ENCODE peak calls at places on chromosome 2, in eight cellular contexts. U is stomach, D is ovary, L is heart left ventricle, N is body of pancreas, K is cardiac muscle cell, E is gastrocnemius medialis, I is lung. S is an unnamed sample. For H3K4me1, the result is how much of the 10 kb centered on the place peaks cover.

GRCh38 chr2:48315847-48316194 is 214.1 kb upstream of the STON1 start:
- DNase-seq in N (peak), U (no peak), D (no peak), L (no peak), K (peak), E (no peak), I (no peak), S (peak)

GRCh38 chr2:75292826-75293225 is 93.5 kb upstream of the TACR1 start:
- DNase-seq in L (no peak), E (no peak), I (no peak), K (no peak), U (no peak), D (no peak), N (no peak), S (peak)

GRCh38 chr2:137952586-137953129 is 11.6 kb upstream of the HNMT start:
- DNase-seq in U (no peak), I (no peak), D (peak), L (no peak), E (no peak), K (no peak), N (peak), S (no peak)

GRCh38 chr2:61550375-61551209 is 12.4 kb upstream of the XPO1 start:
- DNase-seq in I (no peak), D (no peak), L (no peak), N (no peak), U (no peak), K (no peak), E (no peak), S (no peak)

GRCh38 chr2:152568566-152568965 is 148.7 kb downstream of the PRPF40A start:
- DNase-seq in U (no peak), E (no peak), L (no peak), K (no peak), N (no peak), D (no peak), I (no peak), S (no peak)

GRCh38 chr2:96554293-96555145 is 18.0 kb downstream of the ARID5A start:
- DNase-seq in L (peak), K (peak), I (peak), E (peak), U (peak), N (peak), D (peak), S (no peak)

GRCh38 chr2:157246212-157247067 is 11.1 kb upstream of the GALNT5 start:
- DNase-seq in K (no peak), E (no peak), L (no peak), N (no peak), U (no peak), D (no peak), I (no peak), S (peak)

GRCh38 chr2:191687867-191688266 is 9.9 kb downstream of the NABP1 start:
- DNase-seq in K (no peak), L (no peak), E (no peak), N (no peak), D (no peak), U (no peak), I (no peak), S (no peak)

GRCh38 chr2:138787053-138787666 is 7.0 kb upstream of the NXPH2 start:
- DNase-seq in L (no peak), D (no peak), U (no peak), K (peak), I (no peak), E (no peak), N (peak), S (peak)

GRCh38 chr2:224085246-224085645 is 46.2 kb upstream of the SERPINE2 start:
- DNase-seq in D (no peak), U (no peak), K (no peak), E (no peak), I (no peak), N (no peak), L (no peak), S (peak)

GRCh38 chr2:885230-886071 is 65.2 kb upstream of the SNTG2 start:
- DNase-seq in D (no peak), U (no peak), E (no peak), K (no peak), I (no peak), L (peak), N (no peak), S (no peak)

GRCh38 chr2:203678971-203679370 is 27.5 kb upstream of the CD28 start:
- DNase-seq in K (no peak), D (no peak), I (no peak), N (no peak), L (no peak), U (no peak), E (no peak), S (peak)

GRCh38 chr2:197130318-197130717 is 180.3 kb downstream of the ANKRD44 start:
- DNase-seq in D (no peak), E (no peak), K (no peak), U (no peak), I (no peak), N (no peak), L (no peak), S (no peak)

GRCh38 chr2:42095923-42096408 is 48.1 kb downstream of the PKDCC start:
- DNase-seq in K (peak), N (peak), E (no peak), L (peak), D (peak), U (peak), I (peak), S (no peak)
- H3K4me1 ChIP-seq in K (under half), N (under half), E (under half), L (under half), D (under half), U (under half), I (under half), S (under half)

GRCh38 chr2:46171996-46172546 is 125.1 kb upstream of the EPAS1 start:
- DNase-seq in L (no peak), E (no peak), D (no peak), N (no peak), U (no peak), K (no peak), I (no peak), S (peak)
- TF ChIP-seq CTCF in L (no peak), E (no peak), D (no peak), N (no peak), U (no peak), K (no peak), I (no peak), S (peak)

GRCh38 chr2:238787507-238787906 is 60.4 kb upstream of the TWIST2 start:
- DNase-seq in I (no peak), E (no peak), N (no peak), U (no peak), L (no peak), D (no peak), K (no peak), S (no peak)
- H3K27ac ChIP-seq in I (no peak), E (no peak), N (no peak), U (no peak), L (no peak), D (no peak), K (no peak), S (no peak)

GRCh38 chr2:20596973-20597867 is 53.7 kb downstream of the HS1BP3 start:
- DNase-seq in N (peak), U (peak), E (peak), I (peak), D (peak), K (no peak), L (peak), S (no peak)

GRCh38 chr2:20596193-20596972 is 54.5 kb downstream of the HS1BP3 start:
- DNase-seq in K (no peak), I (no peak), L (no peak), D (peak), U (peak), N (no peak), E (peak), S (no peak)

GRCh38 chr2:20594048-20594750 is 56.7 kb downstream of the HS1BP3 start:
- DNase-seq in L (no peak), E (no peak), I (no peak), N (no peak), U (peak), K (no peak), D (no peak), S (no peak)

GRCh38 chr2:20594957-20595356 is 55.9 kb downstream of the HS1BP3 start:
- DNase-seq in U (peak), K (no peak), N (no peak), L (peak), E (no peak), I (no peak), D (peak), S (no peak)

DNA sequence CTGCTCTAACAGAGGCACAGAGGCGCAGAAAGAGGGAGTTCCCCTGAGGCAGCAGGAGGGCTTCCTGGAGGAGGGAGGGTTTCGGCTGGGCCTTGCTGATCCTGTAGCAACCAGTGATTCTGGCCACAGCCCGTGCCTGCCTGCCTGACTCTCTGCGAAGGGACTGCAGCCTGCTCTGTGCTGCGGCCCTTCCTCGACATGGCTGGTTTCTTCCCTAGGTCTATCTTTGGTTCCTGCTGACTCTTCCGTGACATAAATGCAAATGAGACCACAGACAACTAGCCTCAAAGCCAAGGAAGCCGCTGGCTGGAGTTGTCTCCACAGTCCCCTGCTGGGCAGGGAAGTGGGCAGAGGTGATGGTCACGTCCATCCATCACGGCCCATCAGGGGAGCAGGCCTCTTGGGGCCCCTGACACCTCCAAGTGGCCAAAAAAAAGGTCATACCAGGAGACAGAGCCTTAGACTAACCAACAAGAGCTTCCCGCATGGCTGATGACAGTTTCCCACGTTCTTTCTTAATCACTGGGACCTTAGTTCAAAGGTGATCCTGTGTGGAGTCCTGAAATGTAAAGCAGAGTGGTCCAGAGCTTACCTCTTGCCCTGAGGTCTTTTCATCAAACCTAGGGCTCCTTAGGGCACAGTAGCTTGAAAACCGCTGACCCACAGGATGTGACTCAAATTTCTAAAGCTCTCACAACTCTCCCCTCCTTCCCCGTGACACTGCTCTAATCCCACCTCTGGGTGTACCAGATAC is 55.3 kb downstream of the HS1BP3 start:
- DNase-seq in U (peak), L (peak), D (peak), K (no peak), I (no peak), E (peak), N (peak), S (no peak)
- H3K4me1 ChIP-seq in U (half or more), L (under half), D (under half), K (under half), I (under half), E (half or more), N (under half), S (under half)

DNA sequence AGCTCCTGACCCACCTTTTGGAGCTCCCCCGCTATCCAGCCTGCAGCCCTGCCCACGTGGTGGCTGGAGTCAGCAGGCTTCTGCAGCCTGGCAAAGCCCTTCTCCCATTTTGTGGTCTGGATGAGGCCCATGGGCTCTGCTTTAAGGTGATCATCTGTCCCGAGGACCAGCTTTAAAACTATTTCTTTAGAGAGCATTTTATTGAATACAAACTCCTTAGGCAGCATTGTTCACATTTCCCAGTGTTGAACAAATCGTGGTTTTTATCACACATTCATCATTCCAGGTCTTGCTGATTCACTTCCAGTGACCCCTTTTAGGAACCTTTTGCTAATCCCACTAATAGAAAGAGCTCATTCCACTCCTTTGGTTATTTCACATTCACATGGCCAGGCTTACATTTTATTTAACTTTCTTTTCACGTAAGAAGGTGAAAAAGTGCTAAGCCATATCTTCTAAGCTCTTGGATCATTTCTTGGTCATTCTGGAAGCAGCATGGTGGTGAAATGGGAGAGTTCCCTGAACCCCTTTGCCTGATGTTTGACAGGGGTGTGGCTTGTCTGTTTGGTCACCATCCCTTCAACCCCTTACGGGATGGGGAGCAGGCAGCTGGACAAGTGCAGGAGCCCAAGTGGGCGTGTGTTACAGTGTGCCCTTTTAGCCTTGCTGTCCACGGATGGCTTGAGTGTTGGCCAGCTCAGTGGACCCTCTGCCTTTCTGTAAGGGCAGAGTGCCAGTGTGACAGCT is 80.4 kb upstream of the RAPGEF4 start:
- DNase-seq in U (no peak), L (no peak), I (no peak), D (no peak), K (no peak), E (no peak), N (no peak), S (peak)
- TF ChIP-seq CTCF in U (no peak), L (no peak), I (no peak), D (no peak), K (no peak), E (no peak), N (no peak), S (no peak)

DNA sequence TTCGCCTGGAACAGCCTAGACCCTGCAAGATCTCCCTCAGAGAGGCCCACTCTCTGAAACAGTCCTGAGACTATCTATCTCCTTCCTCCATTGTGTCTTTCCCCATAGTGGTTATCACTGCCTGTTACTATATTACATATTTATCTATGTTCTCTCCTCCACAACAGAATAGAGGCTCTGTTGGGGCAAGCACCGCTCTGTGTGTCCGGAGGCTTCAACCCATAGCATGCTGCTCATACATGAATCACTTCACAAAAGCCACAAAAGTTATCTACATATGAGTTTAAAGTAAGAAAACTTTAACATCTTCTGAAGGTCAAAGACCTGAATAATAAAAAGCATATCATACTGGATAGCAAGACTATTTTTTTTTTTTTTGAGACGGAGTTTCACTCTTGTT is 242.1 kb upstream of the HS6ST1 start:
- DNase-seq in I (peak), K (no peak), D (no peak), E (no peak), U (no peak), N (no peak), L (no peak), S (no peak)
- H3K27ac ChIP-seq in I (no peak), K (no peak), D (no peak), E (no peak), U (no peak), N (no peak), L (no peak), S (no peak)

DNA sequence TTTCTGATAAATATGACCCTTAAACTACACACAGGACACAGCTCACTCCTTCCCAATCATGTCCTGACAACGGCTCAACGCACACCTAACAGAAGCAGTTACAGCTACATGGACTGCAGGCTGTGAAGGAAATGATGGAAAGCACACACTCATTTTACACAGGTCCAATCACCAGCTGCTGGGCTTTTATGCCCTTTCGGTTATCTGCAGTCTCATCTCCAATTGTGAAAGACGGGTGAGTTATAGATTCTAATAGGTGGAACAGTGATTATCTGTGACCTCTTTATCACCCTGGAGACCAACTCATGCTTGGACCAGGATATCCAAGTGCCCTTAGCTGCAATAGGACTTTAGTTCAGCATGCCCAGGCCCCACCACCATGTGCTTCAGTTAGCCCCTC is 110.4 kb upstream of the CREB1 start:
- DNase-seq in L (no peak), D (no peak), E (no peak), N (no peak), I (no peak), K (no peak), U (no peak), S (no peak)
- H3K4me1 ChIP-seq in L (under half), D (under half), E (under half), N (under half), I (under half), K (under half), U (under half), S (under half)

S was measured in foreskin keratinocyte.